ENCODE peak calls at places on chromosomes 6 and 20, in five cellular contexts. One of them, this sample, is unnamed.

GRCh38 chr6:160513836-160514235 is 150.2 kb downstream of the LPA start:
- DNase-seq in epithelial cell of esophagus: peak
- DNase-seq in left cardiac atrium: no peak
- DNase-seq in renal cortical epithelial cell: peak
- DNase-seq in B cell: no peak
- DNase-seq in this sample: no peak

GRCh38 chr6:11023032-11023431 is 21.1 kb downstream of the ELOVL2 start:
- DNase-seq in left cardiac atrium: no peak
- DNase-seq in renal cortical epithelial cell: no peak
- DNase-seq in B cell: no peak
- DNase-seq in epithelial cell of esophagus: no peak
- DNase-seq in this sample: no peak

GRCh38 chr6:104958720-104959452 is 2.0 kb downstream of the LIN28B start:
- DNase-seq in epithelial cell of esophagus: no peak
- DNase-seq in renal cortical epithelial cell: no peak
- DNase-seq in B cell: no peak
- DNase-seq in left cardiac atrium: no peak
- DNase-seq in this sample: no peak

GRCh38 chr6:165109011-165109410 is 200.4 kb downstream of the C6orf118 start:
- DNase-seq in B cell: no peak
- DNase-seq in left cardiac atrium: no peak
- DNase-seq in renal cortical epithelial cell: no peak
- DNase-seq in epithelial cell of esophagus: no peak
- DNase-seq in this sample: no peak

GRCh38 chr6:20286968-20287565 is 74.8 kb upstream of the MBOAT1 start:
- DNase-seq in B cell: no peak
- DNase-seq in renal cortical epithelial cell: peak
- DNase-seq in epithelial cell of esophagus: no peak
- DNase-seq in left cardiac atrium: no peak
- DNase-seq in this sample: no peak

GRCh38 chr6:127992144-127992543 is 91.3 kb upstream of the THEMIS start:
- DNase-seq in left cardiac atrium: no peak
- DNase-seq in renal cortical epithelial cell: no peak
- DNase-seq in epithelial cell of esophagus: no peak
- DNase-seq in B cell: no peak
- DNase-seq in this sample: no peak

GRCh38 chr6:129498950-129499870 is 210.8 kb downstream of the ARHGAP18 start:
- DNase-seq in epithelial cell of esophagus: peak
- DNase-seq in renal cortical epithelial cell: peak
- DNase-seq in left cardiac atrium: no peak
- DNase-seq in B cell: peak
- DNase-seq in this sample: no peak

GRCh38 chr6:16559091-16559490 is 202.2 kb downstream of the ATXN1 start:
- DNase-seq in epithelial cell of esophagus: no peak
- DNase-seq in B cell: no peak
- DNase-seq in renal cortical epithelial cell: no peak
- DNase-seq in left cardiac atrium: no peak
- DNase-seq in this sample: no peak

GRCh38 chr6:87697581-87698552 is 4.2 kb downstream of the AKIRIN2 start:
- DNase-seq in renal cortical epithelial cell: peak
- DNase-seq in B cell: no peak
- DNase-seq in epithelial cell of esophagus: no peak
- DNase-seq in left cardiac atrium: no peak
- DNase-seq in this sample: no peak

GRCh38 chr20:62860924-62861691 is 514 bp downstream of the TCFL5 start:
- DNase-seq in left cardiac atrium: peak
- DNase-seq in epithelial cell of esophagus: peak
- DNase-seq in renal cortical epithelial cell: no peak
- DNase-seq in B cell: peak
- DNase-seq in this sample: no peak

GRCh38 chr6:169571123-169571962 is 130.5 kb downstream of the WDR27 start:
- DNase-seq in left cardiac atrium: no peak
- DNase-seq in B cell: no peak
- DNase-seq in epithelial cell of esophagus: peak
- DNase-seq in renal cortical epithelial cell: peak
- DNase-seq in this sample: no peak

GRCh38 chr6:6811151-6812002 is 222.9 kb downstream of the LY86 start:
- DNase-seq in left cardiac atrium: no peak
- DNase-seq in epithelial cell of esophagus: peak
- DNase-seq in renal cortical epithelial cell: peak
- DNase-seq in B cell: peak
- DNase-seq in this sample: no peak

GRCh38 chr20:48614593-48615274 is 213.1 kb downstream of the PREX1 start:
- DNase-seq in left cardiac atrium: no peak
- DNase-seq in B cell: no peak
- DNase-seq in renal cortical epithelial cell: peak
- DNase-seq in epithelial cell of esophagus: peak
- DNase-seq in this sample: no peak

GRCh38 chr6:15907914-15908518 is 220.9 kb upstream of the MYLIP start:
- DNase-seq in epithelial cell of esophagus: peak
- DNase-seq in renal cortical epithelial cell: no peak
- DNase-seq in B cell: no peak
- DNase-seq in left cardiac atrium: no peak
- DNase-seq in this sample: no peak

GRCh38 chr6:161189891-161190290 is 84.0 kb downstream of the AGPAT4 start:
- DNase-seq in left cardiac atrium: no peak
- DNase-seq in B cell: no peak
- DNase-seq in renal cortical epithelial cell: no peak
- DNase-seq in epithelial cell of esophagus: no peak
- DNase-seq in this sample: no peak

This sample was measured in uterus.